ENCODE peak calls at places on chromosomes 6 and 20, in six cellular contexts. Z is A549; X is choroid plexus epithelial cell; E is prostate gland; G is CD4-positive, alpha-beta memory T cell; F is NT2/D1. M is an unnamed sample.

GRCh38 chr20:38878798-38879197 is 47.4 kb upstream of the FAM83D start:
- DNase-seq in Z (no peak), X (peak), E (no peak), G (no peak), F (no peak), M (no peak)

GRCh38 chr6:34145161-34146020 is 496 bp downstream of the GRM4 start:
- DNase-seq in Z (peak), X (peak), E (no peak), G (peak), F (no peak), M (peak)

GRCh38 chr20:44355503-44356352 is at the start of gene HNF4A:
- DNase-seq in Z (peak), X (no peak), E (no peak), G (no peak), F (no peak), M (no peak)

GRCh38 chr6:78462728-78463127 is 404.6 kb upstream of the IRAK1BP1 start:
- DNase-seq in Z (peak), X (no peak), E (no peak), G (no peak), F (no peak), M (no peak)

GRCh38 chr6:138099832-138100231 is 7.4 kb downstream of the PERP start:
- DNase-seq in Z (no peak), X (peak), E (peak), G (no peak), F (no peak), M (no peak)

GRCh38 chr20:401682-402495 is 6.2 kb upstream of the RBCK1 start:
- DNase-seq in Z (peak), X (peak), E (no peak), G (no peak), F (no peak), M (no peak)

GRCh38 chr6:39301606-39302005 is 12.6 kb downstream of the KCNK17 start:
- DNase-seq in Z (peak), X (peak), E (no peak), G (no peak), F (no peak), M (no peak)

GRCh38 chr6:162118706-162119105 is 608.9 kb downstream of the PRKN start:
- DNase-seq in Z (no peak), X (no peak), E (no peak), G (no peak), F (no peak), M (no peak)

GRCh38 chr6:111657146-111657545 is 51.5 kb upstream of the TRAF3IP2 start:
- DNase-seq in Z (peak), X (peak), E (no peak), G (no peak), F (no peak), M (peak)

GRCh38 chr6:105453968-105454367 is 51.1 kb upstream of the PREP start:
- DNase-seq in Z (no peak), X (no peak), E (no peak), G (no peak), F (peak), M (no peak)
- H3K4me3 ChIP-seq in Z (no peak), X (no peak), E (no peak), G (no peak), F (no peak), M (no peak)

DNA sequence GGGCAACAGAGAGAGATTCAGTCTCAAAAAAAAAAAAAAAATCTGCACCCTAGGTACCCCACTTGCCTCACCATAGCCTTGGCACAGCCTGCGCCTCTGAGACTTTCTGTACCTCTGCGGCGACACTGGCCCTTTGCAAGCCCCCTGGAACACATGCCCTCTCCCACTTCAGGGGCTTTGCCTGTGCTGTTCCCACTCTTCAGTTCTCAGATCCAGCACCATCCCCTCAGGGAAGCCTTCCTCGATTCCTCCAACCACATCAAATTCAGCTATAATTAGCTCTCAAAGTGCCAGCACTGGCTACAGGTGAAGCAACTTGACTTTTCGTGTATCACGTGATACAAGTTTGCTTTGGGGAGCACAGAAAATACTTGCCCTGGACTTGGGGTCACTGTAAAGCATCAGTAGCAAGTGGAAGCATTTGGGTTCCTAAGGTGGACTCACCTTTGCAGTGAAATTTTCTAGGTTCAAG is 2.1 kb upstream of the UBE2V1 start:
- DNase-seq in Z (no peak), X (no peak), E (no peak), G (no peak), F (no peak), M (no peak)
- H3K4me3 ChIP-seq in Z (peak), X (peak), E (peak), G (peak), F (peak), M (peak)

DNA sequence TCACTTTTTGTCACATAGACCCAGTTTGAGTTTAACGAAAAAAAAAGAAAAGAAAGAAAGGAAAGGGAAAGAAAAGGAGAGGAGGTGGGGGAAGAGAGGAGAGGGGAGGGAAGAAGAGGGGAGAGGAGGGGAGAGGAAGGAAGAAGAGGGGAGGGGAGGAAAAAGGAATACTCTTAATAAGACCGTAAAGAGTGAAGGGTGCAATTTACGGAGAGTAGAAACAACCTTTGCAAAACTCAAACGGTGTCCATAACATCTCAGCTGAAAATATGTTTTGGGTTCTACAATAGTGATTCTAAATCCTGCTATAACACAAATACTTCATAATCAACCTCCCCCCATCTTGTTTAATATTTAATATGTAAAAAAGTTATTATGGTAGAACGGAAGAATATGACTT is 130.2 kb downstream of the TSHZ2 start:
- DNase-seq in Z (no peak), X (no peak), E (no peak), G (no peak), F (no peak), M (no peak)
- H3K4me3 ChIP-seq in Z (no peak), X (no peak), E (no peak), G (no peak), F (no peak), M (no peak)

GRCh38 chr6:35454843-35455110 is 2.6 kb downstream of the FANCE start:
- DNase-seq in Z (no peak), X (no peak), E (no peak), G (no peak), F (no peak), M (no peak)
- H3K4me3 ChIP-seq in Z (no peak), X (no peak), E (no peak), G (no peak), F (no peak), M (no peak)

GRCh38 chr6:10403385-10404106 is 11.3 kb downstream of the TFAP2A start:
- DNase-seq in Z (peak), X (peak), E (peak), G (no peak), F (no peak), M (no peak)
- H3K4me3 ChIP-seq in Z (peak), X (peak), E (peak), G (peak), F (peak), M (peak)

DNA sequence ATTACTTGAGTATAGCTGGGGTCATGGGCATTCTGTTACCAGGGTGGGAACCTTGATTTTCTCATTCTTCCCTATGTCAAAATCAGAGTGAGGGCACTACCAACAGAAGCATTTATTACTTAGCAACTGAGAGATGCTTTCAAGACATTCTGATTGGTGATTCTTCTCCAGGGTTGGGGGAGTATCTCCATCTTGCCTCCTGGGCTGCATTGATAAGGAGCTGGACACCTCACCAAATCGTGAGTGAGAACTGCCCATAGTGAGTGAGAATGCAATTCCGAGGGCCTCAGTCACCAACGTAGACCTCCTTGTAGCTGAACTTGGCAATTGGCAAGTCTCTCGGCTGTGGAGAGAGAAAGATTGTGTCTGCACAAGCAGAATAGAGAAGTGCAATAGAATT is 78.5 kb upstream of the CD83 start:
- DNase-seq in Z (no peak), X (no peak), E (no peak), G (no peak), F (no peak), M (no peak)
- H3K4me3 ChIP-seq in Z (no peak), X (no peak), E (no peak), G (no peak), F (no peak), M (no peak)

M was measured in SJSA1.